ENCODE peak calls at places on chromosome 6, in eight cellular contexts. X, N, U, H, I, G, K and M are unnamed samples.

GRCh38 chr6:129516787-129517186 is 193.2 kb downstream of the ARHGAP18 start:
- DNase-seq in X (no peak), N (no peak), U (no peak), H (no peak), I (no peak), G (no peak), K (no peak), M (no peak)

GRCh38 chr6:72461144-72461543 is 160.7 kb upstream of the KCNQ5 start:
- DNase-seq in X (no peak), N (no peak), U (no peak), H (no peak), I (no peak), G (peak), K (no peak), M (no peak)

GRCh38 chr6:127776320-127776719 is 124.5 kb downstream of the THEMIS start:
- DNase-seq in X (no peak), N (no peak), U (no peak), H (no peak), I (no peak), G (no peak), K (no peak), M (no peak)

GRCh38 chr6:168133707-168134398 is 54.8 kb upstream of the FRMD1 start:
- DNase-seq in X (peak), N (no peak), U (no peak), H (no peak), I (no peak), G (no peak), K (no peak), M (no peak)

GRCh38 chr6:85436408-85436807 is 13.5 kb upstream of the NT5E start:
- DNase-seq in X (no peak), N (no peak), U (no peak), H (no peak), I (no peak), G (peak), K (no peak), M (no peak)

GRCh38 chr6:193180-193579 is 99.1 kb upstream of the DUSP22 start:
- DNase-seq in X (no peak), N (no peak), U (no peak), H (no peak), I (no peak), G (no peak), K (no peak), M (no peak)

GRCh38 chr6:12066297-12066696 is 54.2 kb downstream of the HIVEP1 start:
- DNase-seq in X (no peak), N (no peak), U (no peak), H (peak), I (no peak), G (peak), K (no peak), M (no peak)

GRCh38 chr6:44453146-44453545 is 65.6 kb downstream of the CDC5L start:
- DNase-seq in X (no peak), N (no peak), U (no peak), H (no peak), I (no peak), G (no peak), K (no peak), M (peak)

GRCh38 chr6:45961125-45961524 is 54.5 kb downstream of the CLIC5 start:
- DNase-seq in X (no peak), N (no peak), U (no peak), H (no peak), I (no peak), G (peak), K (no peak), M (no peak)

GRCh38 chr6:18509871-18510643 is 122.9 kb downstream of the RNF144B start:
- DNase-seq in X (no peak), N (no peak), U (no peak), H (no peak), I (no peak), G (no peak), K (no peak), M (no peak)